ENCODE peak calls at places on chromosomes 13 and 19, in seven cellular contexts. V is adrenal gland; E is head of caudate nucleus; J is cardiac muscle cell; F is glomerular endothelial cell; A is Kasumi-1; P is stimulated activated CD8-positive, alpha-beta memory T cell treated with anti-CD3 and anti-CD28 coated beads, Interleukin-7, amount 100 ng/mL, for 24 hours. M is an unnamed sample.

GRCh38 chr13:43424386-43424785 is 362.4 kb downstream of the ENOX1 start:
- DNase-seq in V (no peak), E (no peak), J (no peak), F (no peak), A (no peak), P (no peak), M (no peak)

GRCh38 chr13:66858163-66858562 is 372.0 kb downstream of the PCDH9 start:
- DNase-seq in V (no peak), E (no peak), J (no peak), F (no peak), A (no peak), P (no peak), M (no peak)

GRCh38 chr13:52794589-52794988 is 53.9 kb downstream of the PCDH8 start:
- DNase-seq in V (no peak), E (no peak), J (no peak), F (no peak), A (no peak), P (no peak), M (no peak)

GRCh38 chr13:42836930-42837329 is 55.5 kb downstream of the FAM216B start:
- DNase-seq in V (peak), E (no peak), J (peak), F (no peak), A (no peak), P (no peak), M (no peak)

GRCh38 chr19:799076-799881 is 2.0 kb downstream of the PTBP1 start:
- DNase-seq in V (no peak), E (no peak), J (peak), F (no peak), A (no peak), P (no peak), M (peak)

GRCh38 chr13:41505209-41505835 is 48.0 kb downstream of the RGCC start:
- DNase-seq in V (no peak), E (no peak), J (peak), F (no peak), A (no peak), P (no peak), M (no peak)

GRCh38 chr13:25971499-25972145 is 80.2 kb downstream of the SHISA2 start:
- DNase-seq in V (no peak), E (no peak), J (no peak), F (no peak), A (no peak), P (no peak), M (no peak)

GRCh38 chr13:34931572-34931971 is 10.5 kb upstream of the NBEA start:
- DNase-seq in V (no peak), E (no peak), J (peak), F (no peak), A (no peak), P (no peak), M (no peak)

GRCh38 chr19:45881909-45882528 is 3.9 kb downstream of the IRF2BP1 start:
- DNase-seq in V (no peak), E (no peak), J (no peak), F (no peak), A (no peak), P (no peak), M (peak)

GRCh38 chr19:13098291-13099072 is 4.2 kb downstream of the LYL1 start:
- DNase-seq in V (no peak), E (no peak), J (peak), F (no peak), A (peak), P (no peak), M (no peak)

GRCh38 chr13:28751210-28751935 is 32.6 kb upstream of the SLC46A3 start:
- DNase-seq in V (no peak), E (no peak), J (peak), F (no peak), A (no peak), P (no peak), M (no peak)

GRCh38 chr19:42693760-42694350 is 46.4 kb downstream of the PSG3 start:
- DNase-seq in V (peak), E (no peak), J (peak), F (no peak), A (peak), P (no peak), M (peak)

GRCh38 chr19:19329199-19329598 is 8.6 kb downstream of the MAU2 start:
- DNase-seq in V (no peak), E (no peak), J (no peak), F (peak), A (peak), P (no peak), M (no peak)

GRCh38 chr13:89401209-89401810 is 1730.1 kb downstream of the SLITRK5 start:
- DNase-seq in V (no peak), E (no peak), J (peak), F (peak), A (peak), P (no peak), M (no peak)

GRCh38 chr13:100789025-100789424 is 114.4 kb upstream of the TMTC4 start:
- DNase-seq in V (no peak), E (no peak), J (no peak), F (no peak), A (no peak), P (no peak), M (no peak)

GRCh38 chr13:86792153-86792651 is 879.0 kb upstream of the SLITRK5 start:
- DNase-seq in V (no peak), E (no peak), J (no peak), F (no peak), A (no peak), P (no peak), M (no peak)

GRCh38 chr19:41325947-41326706 is 16.2 kb downstream of the CCDC97 start:
- DNase-seq in V (no peak), E (no peak), J (peak), F (no peak), A (no peak), P (no peak), M (peak)

GRCh38 chr13:45078003-45078402 is 42.3 kb upstream of the GTF2F2 start:
- DNase-seq in V (no peak), E (no peak), J (no peak), F (no peak), A (no peak), P (no peak), M (no peak)

GRCh38 chr19:31139871-31140505 is 209.2 kb downstream of the TSHZ3 start:
- DNase-seq in V (no peak), E (no peak), J (peak), F (no peak), A (no peak), P (no peak), M (no peak)

GRCh38 chr19:18865973-18866799 is 29.8 kb downstream of the CERS1 start:
- DNase-seq in V (no peak), E (peak), J (peak), F (no peak), A (peak), P (peak), M (peak)

GRCh38 chr19:54532528-54532927 is 29.9 kb downstream of the LAIR2 start:
- DNase-seq in V (no peak), E (no peak), J (no peak), F (no peak), A (no peak), P (no peak), M (no peak)

GRCh38 chr19:51347209-51347928 is 5.4 kb upstream of the VSIG10L start:
- DNase-seq in V (no peak), E (no peak), J (no peak), F (no peak), A (no peak), P (no peak), M (no peak)

GRCh38 chr19:46478356-46478986 is 7.1 kb upstream of the PNMA8A start:
- DNase-seq in V (no peak), E (peak), J (peak), F (no peak), A (no peak), P (no peak), M (no peak)

GRCh38 chr13:111639196-111639705 is 318.8 kb downstream of the TEX29 start:
- DNase-seq in V (no peak), E (no peak), J (no peak), F (no peak), A (no peak), P (no peak), M (no peak)

GRCh38 chr19:51531349-51532315 is at the start of gene SIGLEC6:
- DNase-seq in V (peak), E (peak), J (no peak), F (no peak), A (peak), P (no peak), M (no peak)

GRCh38 chr19:17846146-17846545 is 1.6 kb downstream of the JAK3 start:
- DNase-seq in V (no peak), E (no peak), J (no peak), F (no peak), A (no peak), P (no peak), M (no peak)

GRCh38 chr13:80040219-80040976 is 300.5 kb downstream of the SPRY2 start:
- DNase-seq in V (peak), E (no peak), J (peak), F (peak), A (no peak), P (no peak), M (no peak)

GRCh38 chr13:77565635-77566034 is 30.1 kb downstream of the SCEL start:
- DNase-seq in V (no peak), E (no peak), J (peak), F (peak), A (peak), P (no peak), M (no peak)

GRCh38 chr19:30336290-30336689 is 35.9 kb upstream of the ZNF536 start:
- DNase-seq in V (no peak), E (peak), J (no peak), F (no peak), A (no peak), P (no peak), M (no peak)

GRCh38 chr19:17286263-17286662 is 4.6 kb downstream of the ANKLE1 start:
- DNase-seq in V (no peak), E (no peak), J (no peak), F (no peak), A (no peak), P (no peak), M (no peak)

GRCh38 chr19:15175609-15176008 is 25.2 kb downstream of the NOTCH3 start:
- DNase-seq in V (no peak), E (no peak), J (no peak), F (no peak), A (no peak), P (no peak), M (no peak)

GRCh38 chr19:3970313-3970807 is 539 bp downstream of the DAPK3 start:
- DNase-seq in V (no peak), E (no peak), J (no peak), F (no peak), A (no peak), P (no peak), M (no peak)

GRCh38 chr19:10503002-10503789 is at the start of gene KEAP1:
- DNase-seq in V (peak), E (peak), J (peak), F (no peak), A (peak), P (no peak), M (no peak)

M was measured in HuH-7.5.